ENCODE peak calls at places on chromosomes 7 and 10, in five cellular contexts. M is ovary; I is HCT116; O is esophagus squamous epithelium; U is naive thymus-derived CD4-positive, alpha-beta T cell. X is an unnamed sample.

GRCh38 chr7:133702078-133702477 is 425.1 kb upstream of the LRGUK start:
- DNase-seq in M (no peak), I (no peak), O (no peak), U (no peak), X (no peak)

GRCh38 chr7:94395141-94396041 is 696 bp downstream of the COL1A2 start:
- DNase-seq in M (peak; percentile 48), I (peak; percentile 59), O (no peak), U (peak; percentile 28), X (no peak)

GRCh38 chr7:26657139-26657753 is 207.1 kb downstream of the SKAP2 start:
- DNase-seq in M (no peak), I (no peak), O (no peak), U (no peak), X (no peak)

GRCh38 chr10:84194424-84195043 is at the start of gene CDHR1:
- DNase-seq in M (no peak), I (no peak), O (no peak), U (no peak), X (no peak)

GRCh38 chr7:127976722-127977121 is 54.5 kb downstream of the LRRC4 start:
- DNase-seq in M (no peak), I (no peak), O (no peak), U (no peak), X (no peak)

GRCh38 chr10:86918022-86918471 is 39.4 kb downstream of the MMRN2 start:
- DNase-seq in M (no peak), I (no peak), O (no peak), U (no peak), X (no peak)

GRCh38 chr10:4459531-4459930 is 366.5 kb upstream of the AKR1E2 start:
- DNase-seq in M (no peak), I (no peak), O (no peak), U (no peak), X (no peak)

GRCh38 chr10:7593905-7594304 is 72.9 kb downstream of the ITIH5 start:
- DNase-seq in M (no peak), I (no peak), O (no peak), U (no peak), X (no peak)

GRCh38 chr10:132684164-132684891 is 101.6 kb downstream of the NKX6-2 start:
- DNase-seq in M (no peak), I (no peak), O (no peak), U (no peak), X (no peak)

GRCh38 chr10:33126742-33127141 is 168.7 kb upstream of the ITGB1 start:
- DNase-seq in M (no peak), I (no peak), O (no peak), U (no peak), X (no peak)

GRCh38 chr10:17817790-17818189 is 8.6 kb downstream of the MRC1 start:
- DNase-seq in M (no peak), I (no peak), O (no peak), U (no peak), X (no peak)

GRCh38 chr7:135168001-135168400 is 2.5 kb downstream of the CYREN start:
- DNase-seq in M (no peak), I (no peak), O (no peak), U (no peak), X (no peak)

GRCh38 chr10:23096814-23097549 is 1.6 kb downstream of the MSRB2 start:
- DNase-seq in M (no peak), I (no peak), O (no peak), U (peak; percentile 28), X (no peak)

GRCh38 chr10:97888641-97889262 is 39.1 kb downstream of the GOLGA7B start:
- DNase-seq in M (no peak), I (peak; percentile 58), O (no peak), U (no peak), X (no peak)

GRCh38 chr7:149833495-149834130 is 4.6 kb upstream of the ZNF862 start:
- DNase-seq in M (no peak), I (no peak), O (no peak), U (no peak), X (no peak)

GRCh38 chr7:3974329-3974728 is 673.3 kb downstream of the SDK1 start:
- DNase-seq in M (no peak), I (no peak), O (no peak), U (no peak), X (no peak)

GRCh38 chr10:76973515-76974289 is 663.9 kb downstream of the KCNMA1 start:
- DNase-seq in M (no peak), I (no peak), O (no peak), U (no peak), X (no peak)

GRCh38 chr7:98877692-98878364 is 504 bp upstream of the TRRAP start:
- DNase-seq in M (no peak), I (no peak), O (no peak), U (no peak), X (no peak)

GRCh38 chr10:128892005-128892404 is 575.0 kb upstream of the MGMT start:
- DNase-seq in M (no peak), I (no peak), O (no peak), U (no peak), X (no peak)

GRCh38 chr7:80136276-80137045 is 1.8 kb downstream of the GNAI1 start:
- DNase-seq in M (no peak), I (no peak), O (no peak), U (no peak), X (no peak)

DNA sequence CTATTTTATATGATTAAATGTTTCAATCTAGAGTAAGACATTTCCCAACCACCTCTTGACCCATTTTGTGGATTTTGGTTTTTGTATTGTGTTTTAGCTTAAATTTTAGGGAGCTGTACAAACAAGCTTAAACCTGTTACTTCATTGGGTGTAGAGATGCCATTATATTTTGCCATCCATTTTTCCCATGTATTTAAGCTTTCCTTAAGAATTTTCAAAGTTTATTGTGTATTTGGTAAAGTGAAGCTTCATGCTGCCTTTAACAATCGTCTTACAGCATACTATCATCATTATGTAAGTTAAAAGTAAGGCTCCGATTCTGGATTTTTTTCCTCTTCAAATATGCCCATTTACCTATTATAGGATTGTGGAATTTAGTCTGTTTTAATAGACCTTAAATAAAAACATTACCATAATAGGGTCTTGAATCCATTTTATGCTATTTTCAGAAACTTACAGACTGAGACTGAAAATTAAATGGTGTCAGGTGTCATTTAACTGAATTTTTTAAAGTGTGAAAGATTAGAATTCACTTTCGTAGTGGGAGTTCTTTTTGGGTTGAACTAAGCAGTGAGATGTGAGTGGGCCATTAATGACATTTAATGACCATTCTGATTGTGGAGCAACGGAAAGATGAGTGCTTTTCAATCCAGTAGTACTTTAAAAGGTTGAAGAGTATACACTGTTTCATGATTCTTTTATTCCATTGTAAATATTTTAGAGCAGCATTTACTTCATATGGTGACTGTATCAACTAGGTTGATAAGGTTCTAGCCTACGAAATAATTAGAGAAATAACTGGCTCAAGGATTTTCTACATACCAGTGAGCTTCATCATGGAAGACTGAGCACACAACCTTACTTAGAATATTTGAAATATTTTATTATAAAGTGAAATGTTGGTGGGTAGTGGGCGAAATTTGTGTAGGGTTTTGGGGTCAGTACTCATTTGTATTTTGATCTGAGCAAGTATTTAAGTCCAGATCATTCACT is 2.4 kb downstream of the KMT2E start:
- DNase-seq in M (no peak), I (no peak), O (no peak), U (no peak), X (no peak)
- H3K4me3 ChIP-seq in M (peak overlapping the region; percentile 67), I (peak overlapping the region; percentile 95), O (peak overlapping the region; percentile 73), U (peak overlapping the region; percentile 77), X (peak overlapping the region; percentile 99)

DNA sequence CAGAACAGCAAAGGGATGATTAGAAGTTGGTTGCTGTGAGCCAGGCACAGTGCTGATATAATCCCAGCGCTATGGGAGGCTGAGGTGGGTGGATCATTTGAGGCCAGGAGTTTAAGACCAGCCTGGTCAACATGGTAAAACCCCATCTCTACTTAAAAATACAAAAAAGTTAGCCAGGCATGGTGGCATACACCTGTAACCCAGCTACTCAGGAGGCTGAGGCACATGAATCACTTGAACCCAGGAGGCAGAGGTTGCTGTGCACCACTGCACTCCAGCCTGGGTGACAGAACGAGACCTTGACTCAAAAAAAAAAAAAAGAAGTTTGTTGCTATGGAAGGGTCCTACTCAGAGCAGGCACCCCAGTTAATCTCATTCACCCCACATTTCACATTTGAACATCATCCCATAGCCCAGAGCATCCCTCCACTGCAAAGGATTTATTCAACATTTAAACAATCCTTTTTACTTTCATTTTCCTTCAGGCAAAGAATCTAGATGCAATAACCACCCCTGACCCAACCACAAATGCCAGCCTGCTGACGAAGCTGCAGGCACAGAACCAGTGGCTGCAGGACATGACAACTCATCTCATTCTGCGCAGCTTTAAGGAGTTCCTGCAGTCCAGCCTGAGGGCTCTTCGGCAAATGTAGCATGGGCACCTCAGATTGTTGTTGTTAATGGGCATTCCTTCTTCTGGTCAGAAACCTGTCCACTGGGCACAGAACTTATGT is 4.1 kb downstream of the IL6 start:
- DNase-seq in M (no peak), I (no peak), O (no peak), U (no peak), X (no peak)
- H3K4me3 ChIP-seq in M (no peak overlapping the region), I (no peak overlapping the region), O (no peak overlapping the region), U (no peak overlapping the region), X (no peak overlapping the region)

DNA sequence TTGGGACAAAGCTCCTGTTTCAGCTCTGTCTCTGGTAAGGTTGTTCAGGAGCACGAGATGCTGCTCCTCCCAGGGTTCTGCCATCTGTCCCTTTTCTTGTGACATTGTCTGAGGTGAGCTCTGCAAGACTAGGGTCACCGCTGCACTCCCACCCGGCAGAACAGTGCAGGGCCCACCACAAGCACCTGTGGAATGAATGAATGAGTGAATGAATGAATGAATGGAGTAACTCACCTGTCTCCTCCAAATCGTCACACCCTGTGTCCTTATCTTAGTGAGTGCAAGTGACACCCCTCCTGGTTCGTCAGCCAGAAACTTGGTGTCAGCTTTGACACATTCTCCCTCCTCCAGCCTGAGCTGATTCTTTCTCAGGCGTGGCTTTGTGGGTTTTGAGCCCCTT is 89.5 kb downstream of the BEND7 start:
- DNase-seq in M (no peak), I (no peak), O (no peak), U (no peak), X (no peak)
- H3K4me3 ChIP-seq in M (no peak overlapping the region), I (no peak overlapping the region), O (no peak overlapping the region), U (no peak overlapping the region), X (no peak overlapping the region)

DNA sequence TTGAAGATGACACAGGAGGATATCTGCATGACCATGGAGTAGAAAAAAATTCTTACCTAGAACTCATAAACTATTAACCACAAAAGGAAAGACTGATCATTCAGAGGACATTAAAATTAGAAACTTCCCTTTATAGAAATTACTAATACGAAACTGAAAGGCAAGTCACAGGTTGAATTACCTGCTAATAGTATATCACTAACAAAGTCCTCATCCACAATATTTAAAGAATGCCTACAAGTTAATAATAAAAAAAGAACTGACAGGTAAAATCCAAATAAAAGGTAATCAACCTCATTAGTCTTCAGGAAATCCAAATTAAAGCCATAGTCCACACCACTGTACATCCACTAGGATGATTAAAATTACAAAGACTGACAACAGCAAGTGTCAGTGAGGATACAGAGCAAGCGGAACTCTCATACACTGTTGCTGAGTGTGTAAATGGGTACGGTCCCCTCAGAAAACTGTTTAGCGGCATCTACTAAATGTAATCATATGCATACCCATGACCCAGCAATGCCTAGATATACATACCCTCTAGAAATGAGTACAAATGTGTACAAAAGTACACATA is 71.2 kb downstream of the ARHGAP21 start:
- DNase-seq in M (no peak), I (no peak), O (no peak), U (no peak), X (no peak)
- H3K4me3 ChIP-seq in M (no peak overlapping the region), I (no peak overlapping the region), O (no peak overlapping the region), U (no peak overlapping the region), X (no peak overlapping the region)

X was measured in effector memory CD4-positive, alpha-beta T cell.